ENCODE peak calls at places on chromosomes 11 and 22, in four cellular contexts. H is amygdala, Z is endothelial cell of umbilical vein, A is NCI-H1436 treated with DMSO at 0.1 percent for 48 hours. W is an unnamed sample.

GRCh38 chr11:36130401-36130800 is 158.8 kb downstream of the COMMD9 start:
- DNase-seq in H (no peak), Z (no peak), A (no peak), W (no peak)

GRCh38 chr11:45096636-45097035 is 49.8 kb upstream of the PRDM11 start:
- DNase-seq in H (no peak), Z (no peak), A (no peak), W (no peak)

GRCh38 chr11:35099278-35100018 is 39.5 kb upstream of the CD44 start:
- DNase-seq in H (no peak), Z (no peak), A (no peak), W (no peak)

GRCh38 chr22:43800970-43801369 is 11.1 kb downstream of the EFCAB6 start:
- DNase-seq in H (no peak), Z (no peak), A (no peak), W (no peak)

GRCh38 chr11:67398661-67399563 is 2.7 kb downstream of the PPP1CA start:
- DNase-seq in H (no peak), Z (no peak), A (no peak), W (no peak)

GRCh38 chr11:61833478-61833877 is 5.4 kb downstream of the FADS2 start:
- DNase-seq in H (no peak), Z (no peak), A (peak; percentile 28), W (no peak)

GRCh38 chr22:28222066-28222465 is 303.0 kb upstream of the PITPNB start:
- DNase-seq in H (no peak), Z (no peak), A (no peak), W (no peak)

GRCh38 chr11:95149659-95150294 is 60.1 kb downstream of the ENDOD1 start:
- DNase-seq in H (peak; percentile 16), Z (peak; percentile 61), A (no peak), W (no peak)

GRCh38 chr11:2675540-2675939 is 24.3 kb downstream of the KCNQ1OT1 start:
- DNase-seq in H (no peak), Z (no peak), A (no peak), W (no peak)

GRCh38 chr22:20084547-20085413 is 4.7 kb downstream of the DGCR8 start:
- DNase-seq in H (no peak), Z (no peak), A (no peak), W (no peak)

GRCh38 chr22:22955866-22956535 is 68.4 kb downstream of the IGLL5 start:
- DNase-seq in H (peak; percentile 18), Z (peak; percentile 43), A (no peak), W (peak; percentile 26)

GRCh38 chr22:23781065-23781464 is 5.7 kb upstream of the SMARCB1 start:
- DNase-seq in H (peak; percentile 71), Z (no peak), A (no peak), W (no peak)

GRCh38 chr22:33472462-33473344 is 414.5 kb upstream of the SYN3 start:
- DNase-seq in H (no peak), Z (no peak), A (no peak), W (no peak)

W was measured in non-pigmented ciliary epithelial cell.